ENCODE peak calls at places on chromosomes 6 and 20, in ten cellular contexts. Z, M, W, H, K, D, P, X, O and S are unnamed samples.

GRCh38 chr6:108635505-108636226 is 74.9 kb downstream of the FOXO3 start:
- DNase-seq in Z (no peak), M (peak), W (peak), H (no peak), K (no peak), D (no peak), P (no peak), X (no peak), O (no peak), S (no peak)

GRCh38 chr6:119077643-119078448 is 618 bp downstream of the FAM184A start:
- DNase-seq in Z (peak), M (peak), W (peak), H (peak), K (no peak), D (peak), P (no peak), X (peak), O (peak), S (no peak)

GRCh38 chr20:31992086-31992485 is 18.2 kb upstream of the CCM2L start:
- DNase-seq in Z (no peak), M (no peak), W (no peak), H (no peak), K (no peak), D (no peak), P (no peak), X (no peak), O (no peak), S (no peak)

GRCh38 chr20:48457261-48458002 is 370.4 kb downstream of the PREX1 start:
- DNase-seq in Z (no peak), M (no peak), W (no peak), H (no peak), K (no peak), D (no peak), P (no peak), X (no peak), O (no peak), S (no peak)

GRCh38 chr6:111805511-111806181 is 67.6 kb downstream of the FYN start:
- DNase-seq in Z (no peak), M (peak), W (no peak), H (peak), K (no peak), D (peak), P (no peak), X (peak), O (no peak), S (no peak)

GRCh38 chr6:155260686-155261085 is 3.1 kb upstream of the CLDN20 start:
- DNase-seq in Z (no peak), M (no peak), W (no peak), H (no peak), K (no peak), D (no peak), P (no peak), X (no peak), O (no peak), S (no peak)

GRCh38 chr20:47720636-47721427 is 64.4 kb downstream of the SULF2 start:
- DNase-seq in Z (no peak), M (no peak), W (no peak), H (no peak), K (no peak), D (no peak), P (no peak), X (no peak), O (peak), S (no peak)

GRCh38 chr6:27605401-27606342 is 132.8 kb upstream of the ZNF184 start:
- DNase-seq in Z (peak), M (peak), W (peak), H (peak), K (no peak), D (peak), P (no peak), X (peak), O (peak), S (no peak)

GRCh38 chr6:105077592-105078463 is 102.0 kb downstream of the POPDC3 start:
- DNase-seq in Z (no peak), M (peak), W (peak), H (peak), K (no peak), D (no peak), P (peak), X (peak), O (no peak), S (peak)

GRCh38 chr6:4607026-4607704 is 169.0 kb upstream of the CDYL start:
- DNase-seq in Z (no peak), M (peak), W (peak), H (peak), K (no peak), D (no peak), P (peak), X (peak), O (no peak), S (no peak)

GRCh38 chr6:109867970-109868358 is 110.1 kb upstream of the GPR6 start:
- DNase-seq in Z (no peak), M (no peak), W (no peak), H (no peak), K (no peak), D (no peak), P (no peak), X (peak), O (no peak), S (no peak)

GRCh38 chr20:32028647-32029372 is 18.6 kb downstream of the CCM2L start:
- DNase-seq in Z (peak), M (no peak), W (no peak), H (no peak), K (no peak), D (peak), P (no peak), X (no peak), O (no peak), S (no peak)

GRCh38 chr20:33312583-33312982 is 29.6 kb downstream of the BPIFB1 start:
- DNase-seq in Z (no peak), M (no peak), W (no peak), H (no peak), K (no peak), D (no peak), P (no peak), X (no peak), O (no peak), S (no peak)

GRCh38 chr20:9015984-9016324 is 52.9 kb upstream of the PLCB4 start:
- DNase-seq in Z (no peak), M (no peak), W (peak), H (no peak), K (no peak), D (no peak), P (no peak), X (peak), O (no peak), S (no peak)

GRCh38 chr6:129280719-129281118 is 397.8 kb downstream of the LAMA2 start:
- DNase-seq in Z (no peak), M (no peak), W (no peak), H (no peak), K (no peak), D (no peak), P (no peak), X (no peak), O (no peak), S (no peak)

GRCh38 chr20:51554538-51555165 is 12.1 kb upstream of the NFATC2 start:
- DNase-seq in Z (no peak), M (peak), W (peak), H (no peak), K (no peak), D (no peak), P (no peak), X (peak), O (no peak), S (no peak)

GRCh38 chr6:121260651-121261102 is 73.6 kb downstream of the TBC1D32 start:
- DNase-seq in Z (no peak), M (peak), W (peak), H (no peak), K (peak), D (peak), P (no peak), X (peak), O (no peak), S (no peak)

GRCh38 chr6:88119769-88120168 is 46.4 kb downstream of the CNR1 start:
- DNase-seq in Z (no peak), M (no peak), W (peak), H (no peak), K (no peak), D (no peak), P (no peak), X (peak), O (no peak), S (no peak)

DNA sequence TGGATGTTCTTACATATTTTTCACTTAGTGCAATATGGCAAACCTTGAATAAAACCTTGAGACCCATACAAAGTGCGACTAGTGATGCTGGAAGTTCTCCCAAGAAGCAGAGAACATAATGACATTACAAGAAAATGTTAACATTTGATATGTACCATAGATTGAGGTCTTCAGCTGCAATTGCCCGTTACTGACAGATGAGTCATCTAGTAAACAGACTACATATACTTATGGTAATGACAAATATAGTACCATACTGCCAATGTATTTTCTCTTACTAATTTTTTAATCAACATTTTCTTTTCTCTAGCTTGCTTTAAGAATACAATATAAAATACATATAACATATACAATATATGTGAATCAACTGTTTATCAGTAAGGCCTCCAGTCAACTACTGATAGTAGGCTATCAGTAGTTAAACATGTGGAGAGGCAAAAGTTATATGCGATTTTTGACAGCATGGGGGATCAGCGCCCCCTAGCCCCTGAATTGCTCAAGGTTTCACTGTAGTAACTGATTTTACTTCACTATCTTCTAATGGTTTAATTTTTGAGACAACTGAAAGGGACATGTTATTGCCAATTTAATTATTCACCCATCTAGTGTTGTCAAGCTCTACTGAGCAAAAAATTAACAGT is 166.7 kb upstream of the ADGRB3 start:
- DNase-seq in Z (peak), M (no peak), W (no peak), H (no peak), K (no peak), D (peak), P (no peak), X (no peak), O (no peak), S (no peak)
- TF ChIP-seq CTCF in Z (peak), M (no peak), W (no peak), H (peak), K (no peak), D (peak), P (no peak), X (peak), O (no peak), S (peak)

GRCh38 chr6:44304282-44305199 is 8.6 kb downstream of the AARS2 start:
- DNase-seq in Z (peak), M (peak), W (peak), H (no peak), K (peak), D (peak), P (no peak), X (peak), O (no peak), S (peak)
- TF ChIP-seq CTCF in Z (peak), M (peak), W (peak), H (peak), K (peak), D (peak), P (peak), X (peak), O (peak), S (peak)

DNA sequence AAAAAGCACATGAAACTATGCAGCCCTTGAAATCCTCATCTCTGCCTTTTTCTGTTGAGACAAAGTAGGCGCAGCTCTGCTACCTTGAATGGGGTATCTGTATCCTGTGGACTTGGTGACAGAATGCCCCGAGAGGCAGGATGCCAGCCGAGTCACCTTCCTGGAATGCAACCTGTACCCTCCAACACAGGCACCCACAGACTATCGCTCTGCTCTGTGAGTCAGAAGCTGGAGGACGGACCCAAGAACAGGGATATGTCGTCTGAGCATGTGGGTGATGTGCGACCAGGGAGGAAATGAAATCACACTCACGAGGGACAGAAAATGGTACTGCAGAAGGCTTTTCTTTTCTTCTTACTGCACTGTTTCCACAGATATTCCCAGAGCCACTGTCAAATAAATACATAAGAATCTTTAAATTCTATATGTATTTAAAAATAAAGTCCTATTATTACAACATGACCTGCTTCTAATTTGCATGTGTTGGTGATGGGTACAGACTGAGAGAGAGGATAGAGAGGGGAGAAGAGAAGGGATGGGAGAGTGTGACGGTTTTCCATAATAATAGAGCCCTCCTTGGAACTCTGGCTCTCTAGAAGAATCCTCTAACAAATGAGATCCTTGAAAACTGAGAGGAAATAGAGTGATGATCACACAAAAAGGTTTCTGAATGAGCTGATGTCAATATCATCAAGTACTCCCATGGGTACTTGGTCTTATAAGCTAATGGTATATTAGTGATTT is 308.1 kb downstream of the FOXC1 start:
- DNase-seq in Z (no peak), M (peak), W (peak), H (peak), K (no peak), D (no peak), P (no peak), X (peak), O (no peak), S (no peak)
- TF ChIP-seq CTCF in Z (no peak), M (no peak), W (no peak), H (no peak), K (no peak), D (no peak), P (no peak), X (no peak), O (no peak), S (no peak)

GRCh38 chr6:55512904-55513303 is 66.1 kb downstream of the HMGCLL1 start:
- DNase-seq in Z (no peak), M (no peak), W (no peak), H (no peak), K (no peak), D (no peak), P (no peak), X (no peak), O (no peak), S (no peak)
- TF ChIP-seq CTCF in Z (peak), M (no peak), W (no peak), H (no peak), K (no peak), D (no peak), P (no peak), X (no peak), O (no peak), S (no peak)

GRCh38 chr6:99338188-99338587 is 11.3 kb downstream of the FAXC start:
- DNase-seq in Z (no peak), M (peak), W (peak), H (no peak), K (no peak), D (no peak), P (no peak), X (no peak), O (no peak), S (no peak)

GRCh38 chr6:99330159-99330558 is 19.3 kb downstream of the FAXC start:
- DNase-seq in Z (peak), M (peak), W (peak), H (peak), K (no peak), D (peak), P (peak), X (peak), O (no peak), S (no peak)

GRCh38 chr6:99333068-99333467 is 16.4 kb downstream of the FAXC start:
- DNase-seq in Z (no peak), M (no peak), W (no peak), H (no peak), K (no peak), D (no peak), P (no peak), X (no peak), O (no peak), S (no peak)

GRCh38 chr6:99331531-99331930 is 17.9 kb downstream of the FAXC start:
- DNase-seq in Z (no peak), M (no peak), W (no peak), H (no peak), K (no peak), D (no peak), P (no peak), X (no peak), O (no peak), S (no peak)

DNA sequence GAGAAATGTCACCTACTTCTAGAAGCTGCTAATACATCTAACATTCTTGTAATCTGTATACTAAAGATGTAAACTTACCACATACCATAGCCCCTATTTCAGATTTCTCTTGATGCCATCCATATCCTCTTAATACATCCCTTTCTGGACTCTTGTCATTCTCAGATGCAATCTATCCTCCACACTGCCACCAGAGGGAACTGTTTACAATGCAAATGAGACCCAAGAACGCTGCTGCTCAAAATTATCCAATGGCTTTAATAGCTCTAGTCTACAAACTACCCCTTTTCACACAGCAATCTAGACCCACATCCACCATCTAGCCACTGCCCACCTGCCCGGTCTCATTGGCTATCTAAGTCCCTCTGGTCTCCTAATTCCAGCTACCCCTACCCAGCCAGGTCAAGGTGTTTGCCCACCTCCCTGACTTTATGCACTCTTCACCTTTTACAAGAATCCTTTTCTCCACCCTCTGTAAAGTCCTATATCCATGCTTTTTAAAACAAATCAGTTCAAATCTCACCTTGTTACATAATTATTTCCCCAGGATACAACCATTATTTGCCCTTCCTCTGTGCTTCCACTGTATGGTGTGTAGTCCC is 14.8 kb downstream of the FAXC start:
- DNase-seq in Z (peak), M (peak), W (peak), H (peak), K (no peak), D (peak), P (no peak), X (peak), O (no peak), S (no peak)
- TF ChIP-seq CTCF in Z (peak), M (peak), W (peak), H (peak), K (peak), D (peak), P (no peak), X (peak), O (no peak), S (peak)

DNA sequence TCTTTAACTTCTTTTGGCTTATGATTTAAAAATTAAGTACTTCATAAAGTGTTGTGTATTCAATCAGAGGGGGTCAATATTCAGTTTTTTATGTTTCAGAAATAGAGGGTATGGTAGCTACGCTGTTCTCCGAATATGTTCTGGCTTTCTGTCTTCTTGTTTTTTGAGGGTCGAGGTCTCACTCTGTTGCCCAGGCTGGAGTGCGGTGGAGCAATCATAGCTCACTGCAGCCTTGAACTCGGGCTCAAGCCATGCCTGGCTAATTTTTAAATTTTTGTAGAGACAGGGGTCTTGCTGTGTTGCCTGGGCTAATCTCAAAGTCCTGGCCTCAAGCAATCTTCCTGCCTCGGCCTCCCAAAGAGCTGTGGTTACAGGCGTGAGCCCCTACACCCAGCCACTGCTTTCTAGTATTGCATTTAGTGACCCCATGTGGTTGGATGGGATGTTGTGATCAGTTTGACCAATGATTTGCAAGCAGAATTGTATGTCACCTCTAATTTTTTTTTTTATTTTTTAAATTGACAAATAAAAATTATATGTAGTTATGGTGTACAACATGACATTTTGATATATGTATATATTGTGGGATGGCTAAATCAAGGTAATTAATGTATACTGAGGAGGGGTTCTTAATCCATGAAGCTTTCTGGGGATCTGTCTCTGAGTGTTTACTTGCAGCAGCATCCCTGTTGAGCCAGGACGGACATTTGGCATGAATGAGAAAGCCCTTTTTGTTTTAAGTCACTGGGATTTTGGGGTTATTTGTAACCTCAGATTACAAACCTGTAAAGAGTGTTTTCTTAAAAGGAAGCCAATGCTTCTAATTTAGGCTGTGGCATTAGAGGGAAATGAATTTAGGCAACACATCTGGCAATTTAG is 38.5 kb upstream of the DEK start:
- DNase-seq in Z (peak), M (no peak), W (no peak), H (no peak), K (no peak), D (no peak), P (no peak), X (peak), O (no peak), S (no peak)
- TF ChIP-seq CTCF in Z (peak), M (no peak), W (peak), H (no peak), K (peak), D (peak), P (no peak), X (peak), O (no peak), S (peak)